ENCODE peak calls at places on chromosome 22, in eight cellular contexts. G, C, X, U, S, E, Q and T are unnamed samples.

GRCh38 chr22:43377486-43377995 is 34.3 kb upstream of the MPPED1 start:
- DNase-seq in G (no peak), C (no peak), X (no peak), U (no peak), S (peak; percentile 76), E (peak; percentile 20), Q (no peak), T (peak; percentile 49)

GRCh38 chr22:43304831-43305230 is 38.3 kb downstream of the SCUBE1 start:
- DNase-seq in G (no peak), C (no peak), X (no peak), U (no peak), S (no peak), E (no peak), Q (no peak), T (no peak)

GRCh38 chr22:44196731-44197131 is 16.0 kb downstream of the PARVG start:
- DNase-seq in G (no peak), C (no peak), X (no peak), U (no peak), S (no peak), E (no peak), Q (no peak), T (no peak)

GRCh38 chr22:49789289-49790141 is 38.2 kb downstream of the BRD1 start:
- DNase-seq in G (no peak), C (no peak), X (peak; percentile 31), U (no peak), S (no peak), E (peak; percentile 45), Q (no peak), T (peak; percentile 79)

GRCh38 chr22:50703726-50704509 is 31.3 kb downstream of the SHANK3 start:
- DNase-seq in G (no peak), C (no peak), X (no peak), U (no peak), S (no peak), E (no peak), Q (no peak), T (peak; percentile 61)

GRCh38 chr22:48957311-48957986 is 870.2 kb downstream of the BRD1 start:
- DNase-seq in G (no peak), C (peak; percentile 49), X (no peak), U (no peak), S (no peak), E (no peak), Q (no peak), T (no peak)

GRCh38 chr22:20588092-20588842 is 80.9 kb downstream of the MED15 start:
- DNase-seq in G (no peak), C (no peak), X (no peak), U (peak; percentile 6), S (no peak), E (no peak), Q (no peak), T (peak; percentile 59)

GRCh38 chr22:39382410-39382809 is 17.2 kb upstream of the TAB1 start:
- DNase-seq in G (no peak), C (no peak), X (no peak), U (peak; percentile 65), S (no peak), E (no peak), Q (no peak), T (no peak)

GRCh38 chr22:39148727-39149535 is 3.5 kb downstream of the CBX7 start:
- DNase-seq in G (no peak), C (peak; percentile 93), X (peak; percentile 63), U (peak; percentile 85), S (no peak), E (no peak), Q (peak; percentile 80), T (no peak)

GRCh38 chr22:42820075-42820763 is 36.9 kb downstream of the ARFGAP3 start:
- DNase-seq in G (peak; percentile 62), C (no peak), X (peak; percentile 2), U (no peak), S (peak; percentile 77), E (peak; percentile 93), Q (no peak), T (no peak)

GRCh38 chr22:27751277-27752070 is 50.1 kb downstream of the MN1 start:
- DNase-seq in G (no peak), C (peak; percentile 52), X (no peak), U (no peak), S (no peak), E (no peak), Q (no peak), T (no peak)

DNA sequence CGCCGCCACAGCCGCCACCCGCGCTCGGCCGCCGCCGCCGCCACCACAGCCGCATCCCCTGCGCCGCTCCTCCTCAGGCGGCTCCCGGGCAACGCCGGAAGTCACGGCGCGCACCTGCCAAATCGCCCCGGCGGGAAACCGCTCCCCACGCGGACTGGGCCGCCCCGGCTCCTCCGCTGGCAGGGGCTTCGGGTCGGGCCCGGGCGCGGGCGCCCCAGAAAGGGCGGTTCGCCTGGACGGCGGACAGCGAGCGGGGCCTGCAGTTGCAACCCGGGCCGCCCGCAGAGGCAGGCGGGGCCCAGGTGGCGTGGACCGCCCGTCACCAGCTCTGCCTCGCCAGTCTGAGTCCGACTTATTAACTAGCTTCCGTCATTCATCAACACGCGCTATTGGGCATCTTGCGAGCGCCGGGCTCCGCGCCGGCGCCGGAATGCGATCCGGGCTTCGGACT is at the start of gene HIRA:
- DNase-seq in G (peak; percentile 49), C (peak; percentile 87), X (peak; percentile 85), U (peak; percentile 91), S (peak; percentile 77), E (peak; percentile 66), Q (peak; percentile 67), T (peak; percentile 94)
- H3K36me3 ChIP-seq in G (peaks cover 39% of the 10 kb centered on the region), C (peaks cover 13% of the 10 kb centered on the region), X (peaks cover 16% of the 10 kb centered on the region), U (peaks cover 2% of the 10 kb centered on the region), S (peaks cover 7% of the 10 kb centered on the region), E (peaks cover 11% of the 10 kb centered on the region), Q (no peaks in the 10 kb centered on the region), T (peaks cover 12% of the 10 kb centered on the region)

GRCh38 chr22:45976351-45977002 is 485 bp downstream of the WNT7B start:
- DNase-seq in G (no peak), C (no peak), X (no peak), U (no peak), S (no peak), E (no peak), Q (no peak), T (no peak)
- H3K4me3 ChIP-seq in G (peak overlapping the region; percentile 20), C (no peak overlapping the region), X (no peak overlapping the region), U (peak overlapping the region; percentile 10), S (no peak overlapping the region), E (peak overlapping the region; percentile 21), Q (peak overlapping the region; percentile 15), T (no peak overlapping the region)

GRCh38 chr22:23824476-23825245 is 14.1 kb downstream of the DERL3 start:
- DNase-seq in G (no peak), C (no peak), X (no peak), U (no peak), S (no peak), E (no peak), Q (no peak), T (peak; percentile 52)

GRCh38 chr22:23826510-23827350 is 12.1 kb downstream of the DERL3 start:
- DNase-seq in G (no peak), C (no peak), X (no peak), U (no peak), S (peak; percentile 20), E (peak; percentile 26), Q (no peak), T (peak; percentile 85)

GRCh38 chr22:23827351-23827995 is 11.3 kb downstream of the DERL3 start:
- DNase-seq in G (no peak), C (no peak), X (no peak), U (no peak), S (no peak), E (no peak), Q (no peak), T (peak; percentile 41)

GRCh38 chr22:23823331-23823791 is 15.4 kb downstream of the DERL3 start:
- DNase-seq in G (no peak), C (no peak), X (no peak), U (no peak), S (peak; percentile 16), E (no peak), Q (no peak), T (peak; percentile 62)

DNA sequence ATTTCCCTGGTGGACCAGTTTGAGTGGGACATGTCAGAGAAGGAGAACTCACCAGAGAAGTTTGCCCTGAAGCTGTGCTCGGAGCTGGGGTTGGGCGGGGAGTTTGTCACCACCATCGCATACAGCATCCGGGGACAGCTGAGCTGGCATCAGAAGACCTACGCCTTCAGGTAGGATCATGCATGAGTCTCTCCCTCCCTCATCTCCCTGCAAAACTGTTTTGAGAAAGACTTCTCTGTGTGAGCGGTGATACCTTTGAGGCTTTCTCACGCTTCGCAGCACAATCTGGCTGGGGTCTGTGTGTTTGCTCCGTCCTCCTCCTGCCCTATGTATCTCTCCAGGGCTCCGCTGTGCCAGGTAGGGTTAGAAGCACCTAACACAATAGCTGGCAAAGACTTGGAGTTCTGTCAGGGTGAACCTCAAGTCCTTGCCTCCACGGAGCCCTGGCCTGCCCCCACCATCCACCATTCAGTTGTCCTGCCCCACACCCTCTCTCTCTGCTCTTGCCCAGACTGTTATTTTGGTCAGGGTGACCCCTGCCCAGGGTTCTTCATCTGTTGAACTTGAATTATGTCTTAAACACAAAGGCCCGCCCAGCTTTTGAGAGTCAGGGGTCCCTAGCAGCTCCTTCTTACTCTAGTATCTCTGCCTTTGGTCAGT is 13.4 kb downstream of the DERL3 start:
- DNase-seq in G (no peak), C (no peak), X (no peak), U (no peak), S (no peak), E (no peak), Q (no peak), T (peak; percentile 35)
- H3K36me3 ChIP-seq in G (peaks cover 78% of the 10 kb centered on the region), C (peaks cover 23% of the 10 kb centered on the region), X (peaks cover 68% of the 10 kb centered on the region), U (peaks cover 56% of the 10 kb centered on the region), S (peaks cover 28% of the 10 kb centered on the region), E (peaks cover 81% of the 10 kb centered on the region), Q (no peaks in the 10 kb centered on the region), T (peaks cover 30% of the 10 kb centered on the region)

GRCh38 chr22:35542157-35542971 is 1.7 kb downstream of the RASD2 start:
- DNase-seq in G (no peak), C (no peak), X (no peak), U (no peak), S (no peak), E (no peak), Q (no peak), T (no peak)
- H3K4me3 ChIP-seq in G (no peak overlapping the region), C (peak overlapping the region; percentile 9), X (no peak overlapping the region), U (no peak overlapping the region), S (no peak overlapping the region), E (no peak overlapping the region), Q (no peak overlapping the region), T (no peak overlapping the region)